ENCODE peak calls at places on chromosome 15, in eight cellular contexts. X is right lobe of liver, G is GM13976, H is fibroblast of pulmonary artery, D is hepatocyte, K is testis, M is lower leg skin, V is dorsolateral prefrontal cortex. Z is an unnamed sample.

GRCh38 chr15:75168374-75168773 is 33.3 kb upstream of the C15orf39 start:
- DNase-seq in X (no peak), G (no peak), H (no peak), D (no peak), K (no peak), M (no peak), V (no peak), Z (no peak)

GRCh38 chr15:42796955-42797779 is 60.2 kb upstream of the CDAN1 start:
- DNase-seq in X (no peak), G (no peak), H (peak), D (no peak), K (no peak), M (no peak), V (no peak), Z (no peak)

GRCh38 chr15:100588638-100589242 is 13.2 kb downstream of the LINS1 start:
- DNase-seq in X (no peak), G (no peak), H (peak), D (no peak), K (no peak), M (no peak), V (no peak), Z (no peak)

GRCh38 chr15:100008258-100008657 is 275.0 kb upstream of the LYSMD4 start:
- DNase-seq in X (no peak), G (no peak), H (no peak), D (no peak), K (no peak), M (no peak), V (no peak), Z (no peak)

GRCh38 chr15:79592126-79592525 is 160.0 kb downstream of the MINAR1 start:
- DNase-seq in X (no peak), G (no peak), H (no peak), D (no peak), K (no peak), M (no peak), V (no peak), Z (no peak)

GRCh38 chr15:51382787-51383186 is 41.3 kb downstream of the GLDN start:
- DNase-seq in X (no peak), G (peak), H (peak), D (peak), K (peak), M (no peak), V (peak), Z (peak)

GRCh38 chr15:71084264-71084663 is 31.0 kb upstream of the THSD4 start:
- DNase-seq in X (no peak), G (no peak), H (no peak), D (no peak), K (no peak), M (no peak), V (no peak), Z (no peak)

GRCh38 chr15:89429986-89430385 is 66.4 kb downstream of the RHCG start:
- DNase-seq in X (no peak), G (no peak), H (no peak), D (no peak), K (no peak), M (no peak), V (no peak), Z (no peak)

GRCh38 chr15:91790826-91791225 is 62.7 kb upstream of the SLCO3A1 start:
- DNase-seq in X (no peak), G (no peak), H (no peak), D (no peak), K (no peak), M (peak), V (no peak), Z (no peak)

GRCh38 chr15:45371546-45371945 is 6.8 kb downstream of the GATM start:
- DNase-seq in X (no peak), G (no peak), H (no peak), D (no peak), K (no peak), M (no peak), V (no peak), Z (no peak)

GRCh38 chr15:57591237-57591821 is 375 bp upstream of the MYZAP start:
- DNase-seq in X (no peak), G (no peak), H (no peak), D (no peak), K (no peak), M (no peak), V (no peak), Z (no peak)

GRCh38 chr15:57594479-57594878 is 2.8 kb downstream of the MYZAP start:
- DNase-seq in X (no peak), G (no peak), H (no peak), D (no peak), K (no peak), M (no peak), V (no peak), Z (no peak)

GRCh38 chr15:57591822-57592367 is at the start of gene MYZAP:
- DNase-seq in X (peak), G (peak), H (no peak), D (peak), K (peak), M (no peak), V (no peak), Z (peak)

GRCh38 chr15:57592836-57593420 is 1.2 kb downstream of the MYZAP start:
- DNase-seq in X (no peak), G (no peak), H (no peak), D (no peak), K (no peak), M (no peak), V (no peak), Z (no peak)

GRCh38 chr15:57592426-57592825 is 722 bp downstream of the MYZAP start:
- DNase-seq in X (no peak), G (no peak), H (no peak), D (no peak), K (no peak), M (no peak), V (no peak), Z (no peak)
- TF ChIP-seq CTCF in X (no peak), G (no peak), H (no peak), D (no peak), K (no peak), M (no peak), V (no peak), Z (no peak)

GRCh38 chr15:41561777-41562145 is 2.7 kb downstream of the TYRO3 start:
- DNase-seq in X (no peak), G (no peak), H (peak), D (no peak), K (peak), M (no peak), V (peak), Z (no peak)
- TF ChIP-seq CTCF in X (no peak), G (no peak), H (peak), D (no peak), K (peak), M (no peak), V (peak), Z (no peak)

DNA sequence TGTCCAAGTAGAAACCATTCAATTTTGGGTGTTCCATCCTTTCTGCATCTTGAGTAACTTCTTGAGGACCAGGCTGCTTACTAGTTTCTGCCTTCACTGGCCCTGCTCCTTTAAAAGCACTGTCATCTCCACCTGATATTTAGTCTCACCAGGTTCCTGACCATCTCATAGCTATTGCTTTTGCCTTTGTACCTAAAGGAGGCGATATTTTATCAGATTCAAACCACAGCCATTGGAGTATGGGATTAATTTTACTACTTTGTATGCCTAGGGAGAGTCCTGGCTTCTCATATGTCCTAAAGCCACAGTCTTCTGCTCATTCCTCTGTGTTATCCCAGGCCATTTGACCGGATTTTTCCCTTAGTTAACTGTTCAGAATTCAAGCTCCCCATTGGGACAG is 51.8 kb upstream of the RFX7 start:
- DNase-seq in X (no peak), G (no peak), H (no peak), D (no peak), K (no peak), M (no peak), V (no peak), Z (no peak)
- TF ChIP-seq CTCF in X (no peak), G (no peak), H (no peak), D (no peak), K (no peak), M (no peak), V (no peak), Z (peak)

DNA sequence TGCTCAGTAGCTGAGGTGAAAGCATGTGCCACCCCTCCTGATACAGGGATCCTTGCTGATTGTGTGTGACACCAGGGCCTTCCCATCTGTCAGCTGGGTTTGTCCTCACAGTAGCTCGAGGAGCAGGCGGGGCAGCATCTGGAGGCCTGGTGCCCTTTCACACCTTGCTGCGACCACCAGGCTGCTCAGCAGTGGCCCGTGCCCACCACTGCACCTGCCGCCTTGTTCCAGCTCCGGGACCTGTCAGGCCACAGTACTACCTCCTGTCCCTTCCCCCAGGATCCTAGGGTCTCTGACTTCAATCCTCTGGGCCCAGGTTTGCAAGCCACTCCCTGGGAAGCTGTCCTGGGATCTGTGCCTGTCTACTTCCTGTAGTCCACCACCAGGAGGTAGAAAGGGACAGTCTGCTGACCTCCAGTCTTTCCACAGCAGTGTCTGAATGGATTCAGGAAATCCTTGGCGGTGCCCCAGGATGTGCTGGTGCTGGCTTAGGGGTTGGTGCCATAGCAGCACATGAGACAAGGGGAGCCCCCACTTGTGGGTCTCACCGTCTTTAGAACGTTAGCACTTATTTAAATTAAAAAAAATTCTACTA is 27.5 kb downstream of the APBA2 start:
- DNase-seq in X (peak), G (no peak), H (peak), D (no peak), K (no peak), M (no peak), V (no peak), Z (no peak)
- TF ChIP-seq CTCF in X (no peak), G (no peak), H (peak), D (no peak), K (no peak), M (no peak), V (no peak), Z (no peak)

DNA sequence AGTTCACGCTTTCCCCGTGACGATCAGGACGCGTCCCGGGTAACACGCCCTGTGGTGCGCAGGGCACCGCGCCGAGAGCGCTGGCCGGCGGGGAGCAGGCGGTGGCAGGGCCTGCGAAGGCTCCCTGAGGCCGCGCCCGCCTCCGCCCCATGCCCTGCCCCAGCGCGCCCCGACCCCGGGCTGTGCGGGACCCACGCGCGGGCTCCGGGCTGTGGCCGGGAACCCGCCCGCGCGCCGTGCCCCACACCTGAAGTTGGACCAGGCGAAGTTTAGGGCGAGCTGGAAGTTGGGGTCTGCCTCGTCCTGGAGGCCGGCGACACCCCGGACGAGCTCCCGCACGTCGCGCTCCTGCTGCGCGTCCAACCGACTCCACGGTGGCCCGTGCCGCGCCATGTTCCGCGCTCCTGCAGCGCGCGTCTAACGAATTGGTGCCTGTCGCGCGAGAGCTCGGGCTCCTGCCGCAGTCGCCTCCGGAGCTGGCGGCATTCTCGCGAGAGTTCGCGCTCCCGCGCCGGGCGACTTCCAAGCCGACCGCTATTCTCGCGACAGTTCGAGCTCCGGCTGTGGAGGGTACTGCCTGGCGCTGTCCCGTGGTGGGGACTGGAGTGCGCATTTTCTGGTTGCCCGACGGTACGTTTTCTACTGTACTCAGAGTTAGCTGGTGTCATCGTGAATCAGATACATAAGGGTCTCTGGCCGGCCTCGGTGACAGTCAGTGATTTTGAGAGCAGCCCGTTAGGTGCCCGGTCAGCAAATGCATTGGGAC is at the start of gene TUBGCP5:
- DNase-seq in X (peak), G (peak), H (peak), D (peak), K (peak), M (peak), V (peak), Z (peak)
- TF ChIP-seq CTCF in X (peak), G (no peak), H (peak), D (peak), K (peak), M (no peak), V (peak), Z (no peak)

GRCh38 chr15:77528290-77528967 is 104.3 kb downstream of the LINGO1 start:
- DNase-seq in X (no peak), G (no peak), H (no peak), D (no peak), K (no peak), M (no peak), V (peak), Z (no peak)
- TF ChIP-seq CTCF in X (no peak), G (no peak), H (no peak), D (no peak), K (no peak), M (no peak), V (no peak), Z (no peak)

DNA sequence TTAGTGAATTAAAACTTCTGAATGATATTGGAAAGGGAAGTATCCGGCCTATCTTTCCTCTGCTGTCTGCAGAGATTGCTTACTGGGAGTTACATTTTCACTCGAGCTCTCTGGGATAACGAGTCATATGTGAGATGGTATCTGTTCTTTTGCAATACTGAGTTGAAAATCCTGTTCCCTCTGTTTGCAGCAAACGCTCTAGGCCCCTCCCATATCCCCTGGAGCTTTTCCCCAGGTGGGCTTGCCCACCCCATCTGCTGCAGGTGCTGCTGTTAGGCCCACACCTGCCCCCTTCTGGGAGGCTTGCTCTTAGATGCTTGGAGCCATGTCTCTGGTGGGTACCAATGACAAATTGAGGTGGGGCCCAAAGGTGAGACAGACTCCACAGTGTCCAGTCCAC is 42.7 kb upstream of the MTMR10 start:
- DNase-seq in X (no peak), G (no peak), H (no peak), D (peak), K (no peak), M (no peak), V (no peak), Z (no peak)
- TF ChIP-seq CTCF in X (no peak), G (no peak), H (no peak), D (no peak), K (no peak), M (no peak), V (no peak), Z (no peak)

DNA sequence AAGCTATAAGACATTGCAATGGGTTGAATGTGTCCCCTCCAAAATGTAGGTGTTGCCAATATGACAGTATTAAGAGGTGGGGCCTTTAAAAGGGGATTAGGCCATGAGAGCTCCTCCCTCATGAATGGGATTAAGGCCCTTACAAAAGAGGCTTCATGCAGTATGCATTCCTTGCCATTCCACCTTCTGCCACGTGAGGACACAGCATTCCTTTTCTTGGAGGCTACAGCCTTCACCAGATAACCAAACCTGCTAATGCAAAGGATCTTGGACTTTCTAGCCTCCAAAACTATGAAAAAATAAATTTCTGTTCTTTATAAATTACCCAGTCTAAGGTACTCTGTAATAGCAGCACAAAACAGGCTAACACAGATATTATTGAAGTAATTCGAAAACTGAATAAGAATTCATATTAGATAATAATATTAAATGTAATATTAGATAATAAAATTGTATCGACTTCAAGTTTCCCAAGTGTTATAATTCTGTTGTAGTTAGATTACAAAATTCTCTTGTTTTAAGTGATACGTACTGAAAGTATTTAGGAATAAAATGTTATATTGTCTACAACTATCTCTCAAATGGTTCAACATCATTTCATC is 29.4 kb upstream of the ATP8B4 start:
- DNase-seq in X (peak), G (no peak), H (peak), D (peak), K (peak), M (no peak), V (no peak), Z (no peak)
- TF ChIP-seq CTCF in X (peak), G (peak), H (peak), D (peak), K (peak), M (no peak), V (no peak), Z (peak)

GRCh38 chr15:32029409-32029861 is 880 bp upstream of the CHRNA7 start:
- DNase-seq in X (no peak), G (no peak), H (no peak), D (peak), K (peak), M (no peak), V (peak), Z (no peak)

GRCh38 chr15:32028921-32029320 is 1.4 kb upstream of the CHRNA7 start:
- DNase-seq in X (no peak), G (no peak), H (no peak), D (no peak), K (no peak), M (no peak), V (no peak), Z (no peak)

GRCh38 chr15:32033186-32033890 is 3.0 kb downstream of the CHRNA7 start:
- DNase-seq in X (no peak), G (no peak), H (no peak), D (no peak), K (no peak), M (no peak), V (no peak), Z (no peak)

GRCh38 chr15:32030795-32031194 is 480 bp downstream of the CHRNA7 start:
- DNase-seq in X (no peak), G (no peak), H (no peak), D (peak), K (peak), M (no peak), V (no peak), Z (no peak)

DNA sequence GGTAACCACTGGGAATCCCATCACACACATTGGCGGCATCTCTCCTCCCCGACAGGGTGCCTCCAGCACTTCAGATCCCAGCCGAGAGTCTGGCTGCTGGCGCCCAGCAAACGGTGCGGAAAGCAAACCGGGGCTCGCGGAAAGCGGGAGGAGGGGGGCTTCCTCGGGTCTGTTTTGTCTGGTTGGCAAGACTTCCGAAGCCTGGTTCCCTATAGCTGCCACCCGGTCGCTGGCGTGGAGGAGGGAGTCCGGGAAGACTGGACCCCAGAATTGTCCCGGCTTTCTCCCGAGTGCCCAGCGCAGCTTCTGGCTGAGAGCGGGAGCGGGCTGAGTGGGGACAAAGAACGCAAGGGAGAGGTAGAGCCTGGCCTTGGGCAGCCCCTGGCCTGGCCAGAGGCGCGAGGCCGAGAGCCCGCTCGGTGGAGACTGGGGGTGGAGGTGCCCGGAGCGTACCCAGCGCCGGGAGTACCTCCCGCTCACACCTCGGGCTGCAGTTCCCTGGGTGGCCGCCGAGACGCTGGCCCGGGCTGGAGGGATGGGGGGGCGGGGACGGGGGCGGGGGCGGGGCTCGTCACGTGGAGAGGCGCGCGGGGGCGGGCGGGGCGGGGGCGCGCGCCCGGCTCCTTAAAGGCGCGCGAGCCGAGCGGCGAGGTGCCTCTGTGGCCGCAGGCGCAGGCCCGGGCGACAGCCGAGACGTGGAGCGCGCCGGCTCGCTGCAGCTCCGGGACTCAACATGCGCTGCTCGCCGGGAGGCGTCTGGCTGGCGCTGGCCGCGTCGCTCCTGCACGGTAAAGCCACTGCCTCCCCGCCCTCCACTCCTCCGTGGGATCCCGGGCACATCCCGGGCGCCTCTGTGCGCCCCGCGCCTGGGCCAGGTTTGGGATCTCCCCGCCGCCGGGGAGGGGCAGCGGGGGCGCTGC is at the start of gene CHRNA7:
- DNase-seq in X (peak), G (peak), H (peak), D (peak), K (peak), M (no peak), V (peak), Z (peak)
- TF ChIP-seq CTCF in X (peak), G (no peak), H (peak), D (peak), K (no peak), M (no peak), V (peak), Z (no peak)

GRCh38 chr15:27897481-27897880 is 201.6 kb downstream of the OCA2 start:
- DNase-seq in X (no peak), G (no peak), H (no peak), D (no peak), K (no peak), M (no peak), V (no peak), Z (no peak)
- TF ChIP-seq CTCF in X (no peak), G (no peak), H (no peak), D (no peak), K (no peak), M (no peak), V (no peak), Z (no peak)

Z was measured in GM13977.